ENCODE peak calls at places on chromosome 5, in four cellular contexts. R is IMR-90, Y is fibroblast of lung, L is A549. D is an unnamed sample.

GRCh38 chr5:74946471-74946870 is 80.3 kb upstream of the FAM169A start:
- DNase-seq in R (no peak), Y (no peak), L (no peak), D (no peak)

GRCh38 chr5:160930361-160930760 is 78.3 kb upstream of the ATP10B start:
- DNase-seq in R (no peak), Y (peak; percentile 18), L (no peak), D (no peak)

GRCh38 chr5:154242964-154243376 is 52.4 kb downstream of the GALNT10 start:
- DNase-seq in L (no peak), Y (no peak), R (no peak), D (no peak)

GRCh38 chr5:77844408-77845272 is 68.5 kb upstream of the TBCA start:
- DNase-seq in R (no peak), Y (peak; percentile 10), L (no peak), D (no peak)

GRCh38 chr5:103804714-103805113 is 242.1 kb upstream of the NUDT12 start:
- DNase-seq in L (no peak), Y (peak; percentile 83), R (peak; percentile 4), D (no peak)

GRCh38 chr5:112707187-112708179 is 30.2 kb upstream of the APC start:
- DNase-seq in R (peak; percentile 98), Y (peak; percentile 95), L (peak; percentile 99), D (peak; percentile 98)

GRCh38 chr5:172048539-172049101 is 42.2 kb upstream of the FBXW11 start:
- DNase-seq in R (peak; percentile 38), Y (peak; percentile 51), L (no peak), D (no peak)

GRCh38 chr5:133611357-133612020 is 852 bp downstream of the FSTL4 start:
- DNase-seq in R (no peak), L (peak; percentile 15), Y (no peak), D (no peak)

GRCh38 chr5:127031863-127032232 is 1.5 kb upstream of the MARCHF3 start:
- DNase-seq in R (no peak), Y (no peak), L (no peak), D (no peak)

GRCh38 chr5:13218518-13218917 is 726.0 kb downstream of the DNAH5 start:
- DNase-seq in Y (no peak), R (no peak), L (peak; percentile 1), D (peak; percentile 27)

GRCh38 chr5:156920042-156920860 is 42.8 kb downstream of the TIMD4 start:
- DNase-seq in L (no peak), Y (peak; percentile 6), R (no peak), D (no peak)

GRCh38 chr5:39547548-39548154 is 122.9 kb upstream of the DAB2 start:
- DNase-seq in R (peak; percentile 68), L (peak; percentile 49), Y (peak; percentile 63), D (peak; percentile 44)

GRCh38 chr5:746258-746761 is 38.2 kb downstream of the ZDHHC11B start:
- DNase-seq in L (no peak), R (no peak), Y (no peak), D (no peak)

GRCh38 chr5:143946821-143947220 is 134.9 kb downstream of the HMHB1 start:
- DNase-seq in Y (peak; percentile 41), R (peak; percentile 35), L (no peak), D (no peak)

GRCh38 chr5:169474226-169474625 is 109.3 kb upstream of the SPDL1 start:
- DNase-seq in L (no peak), Y (peak; percentile 38), R (no peak), D (no peak)

GRCh38 chr5:149860801-149861322 is 83.7 kb downstream of the PDE6A start:
- DNase-seq in L (no peak), Y (peak; percentile 44), R (no peak), D (no peak)

GRCh38 chr5:61805101-61805500 is 473.0 kb downstream of the ZSWIM6 start:
- DNase-seq in R (peak; percentile 60), Y (peak; percentile 91), L (peak; percentile 15), D (no peak)

GRCh38 chr5:140113180-140113698 is 670 bp upstream of the PURA start:
- DNase-seq in R (no peak), Y (no peak), L (no peak), D (no peak)

GRCh38 chr5:121189569-121190305 is 661.9 kb upstream of the FTMT start:
- DNase-seq in Y (peak; percentile 59), R (peak; percentile 50), L (no peak), D (no peak)

GRCh38 chr5:168647083-168647482 is 67.9 kb upstream of the PANK3 start:
- DNase-seq in L (no peak), Y (peak; percentile 13), R (no peak), D (no peak)

GRCh38 chr5:131260895-131261294 is 3.0 kb upstream of the CDC42SE2 start:
- DNase-seq in L (no peak), R (no peak), Y (no peak), D (no peak)

GRCh38 chr5:137216976-137217598 is 282.0 kb downstream of the SPOCK1 start:
- DNase-seq in R (no peak), L (no peak), Y (no peak), D (no peak)

GRCh38 chr5:40551706-40552557 is 127.8 kb upstream of the PTGER4 start:
- DNase-seq in R (peak; percentile 98), L (peak; percentile 59), Y (peak; percentile 99), D (no peak)

GRCh38 chr5:40333459-40334241 is 346.1 kb upstream of the PTGER4 start:
- DNase-seq in R (peak; percentile 43), Y (peak; percentile 11), L (no peak), D (no peak)

GRCh38 chr5:14134086-14134485 is 9.1 kb upstream of the TRIO start:
- DNase-seq in L (no peak), R (no peak), Y (no peak), D (no peak)

GRCh38 chr5:148984333-148984732 is 78.5 kb downstream of the SH3TC2 start:
- DNase-seq in Y (peak; percentile 74), L (no peak), R (peak; percentile 76), D (no peak)

GRCh38 chr5:72850113-72850512 is 33.7 kb downstream of the TNPO1 start:
- DNase-seq in L (no peak), R (no peak), Y (no peak), D (no peak)
- H3K4me3 ChIP-seq in L (peak overlapping the region; percentile 82), R (peak overlapping the region; percentile 76), Y (peak overlapping the region; percentile 66), D (no peak overlapping the region)

GRCh38 chr5:35545190-35545589 is 72.5 kb upstream of the SPEF2 start:
- DNase-seq in L (no peak), R (no peak), Y (no peak), D (peak; percentile 6)
- H3K4me3 ChIP-seq in L (no peak overlapping the region), R (peak overlapping the region; percentile 34), Y (no peak overlapping the region), D (no peak overlapping the region)

GRCh38 chr5:71533142-71533541 is 54.0 kb upstream of the MCCC2 start:
- DNase-seq in Y (peak; percentile 9), L (no peak), R (peak; percentile 54), D (no peak)

GRCh38 chr5:71533614-71534013 is 53.5 kb upstream of the MCCC2 start:
- DNase-seq in R (peak; percentile 38), L (no peak), Y (peak; percentile 20), D (peak; percentile 55)

DNA sequence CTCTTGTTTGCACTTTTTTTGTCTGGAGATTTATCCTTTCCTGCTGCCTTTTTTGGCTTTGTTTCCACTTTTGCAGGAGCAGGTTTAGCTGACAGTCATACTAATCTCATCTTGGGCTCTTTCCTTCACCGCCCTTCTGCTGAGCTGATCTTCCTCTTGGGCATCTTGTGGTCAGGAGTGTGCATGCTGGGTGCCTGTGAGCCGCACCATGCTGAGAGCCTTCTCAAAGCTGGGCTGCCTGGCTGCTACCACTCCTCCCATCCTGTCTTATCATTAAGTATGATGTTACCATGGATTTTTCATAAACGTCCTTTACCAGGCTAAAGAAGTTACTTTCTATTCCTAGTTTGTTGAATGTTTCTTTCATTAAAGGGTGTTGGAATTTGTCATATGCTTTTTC is 49.5 kb upstream of the MCCC2 start:
- DNase-seq in R (no peak), Y (peak; percentile 18), L (no peak), D (no peak)
- H3K4me3 ChIP-seq in R (no peak overlapping the region), Y (no peak overlapping the region), L (no peak overlapping the region), D (no peak overlapping the region)

DNA sequence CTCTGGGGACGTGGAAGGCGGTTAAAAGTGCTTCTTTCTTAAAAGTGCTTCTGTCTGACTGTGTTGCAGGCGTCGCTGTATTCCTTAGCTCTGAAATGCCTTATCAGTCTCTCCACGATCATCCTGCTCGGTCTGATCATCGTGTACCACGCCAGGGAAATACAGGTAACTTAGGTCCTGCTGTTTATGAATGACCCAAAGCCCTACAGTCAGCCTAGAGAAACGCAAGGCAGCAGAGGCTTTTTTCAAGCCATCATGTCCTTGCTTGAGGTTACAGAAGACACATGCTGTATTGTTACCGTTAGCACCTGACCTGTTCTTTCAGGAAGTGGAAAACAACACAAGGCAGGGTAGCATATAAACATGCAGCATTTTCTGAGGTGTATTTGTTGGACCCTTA is 2.0 kb downstream of the KCNN2 start:
- DNase-seq in R (no peak), L (no peak), Y (no peak), D (peak; percentile 69)
- H3K4me3 ChIP-seq in R (peak overlapping the region; percentile 76), L (no peak overlapping the region), Y (no peak overlapping the region), D (peak overlapping the region; percentile 80)

D was measured in Jurkat, Clone E6-1.